ENCODE peak calls at places on chromosome 4, in eight cellular contexts. One of them, this sample, is unnamed.

GRCh38 chr4:73588613-73589012 is 31.6 kb downstream of the RASSF6 start:
- DNase-seq in fibroblast of the aortic adventitia: no peak
- DNase-seq in cardiac fibroblast: peak; percentile 26
- DNase-seq in brain microvascular endothelial cell: no peak
- DNase-seq in K562: no peak
- DNase-seq in lower leg skin: no peak
- DNase-seq in testis: no peak
- DNase-seq in tibial artery: no peak
- DNase-seq in this sample: no peak

GRCh38 chr4:73127839-73128448 is 58.4 kb upstream of the COX18 start:
- DNase-seq in cardiac fibroblast: peak; percentile 43
- DNase-seq in tibial artery: no peak
- DNase-seq in fibroblast of the aortic adventitia: no peak
- DNase-seq in testis: peak; percentile 23
- DNase-seq in K562: peak; percentile 16
- DNase-seq in lower leg skin: no peak
- DNase-seq in brain microvascular endothelial cell: peak; percentile 20
- DNase-seq in this sample: peak; percentile 62

GRCh38 chr4:25107827-25108516 is 52.3 kb downstream of the SEPSECS start:
- DNase-seq in K562: no peak
- DNase-seq in brain microvascular endothelial cell: no peak
- DNase-seq in testis: no peak
- DNase-seq in lower leg skin: no peak
- DNase-seq in tibial artery: no peak
- DNase-seq in fibroblast of the aortic adventitia: no peak
- DNase-seq in cardiac fibroblast: no peak
- DNase-seq in this sample: no peak

GRCh38 chr4:113740857-113741379 is 20.6 kb downstream of the CAMK2D start:
- DNase-seq in testis: no peak
- DNase-seq in fibroblast of the aortic adventitia: no peak
- DNase-seq in cardiac fibroblast: no peak
- DNase-seq in K562: no peak
- DNase-seq in lower leg skin: no peak
- DNase-seq in tibial artery: no peak
- DNase-seq in brain microvascular endothelial cell: no peak
- DNase-seq in this sample: no peak

GRCh38 chr4:133150643-133151300 is 1.7 kb downstream of the PCDH10 start:
- DNase-seq in fibroblast of the aortic adventitia: no peak
- DNase-seq in cardiac fibroblast: no peak
- DNase-seq in lower leg skin: no peak
- DNase-seq in tibial artery: peak; percentile 68
- DNase-seq in K562: no peak
- DNase-seq in brain microvascular endothelial cell: peak; percentile 20
- DNase-seq in testis: no peak
- DNase-seq in this sample: peak; percentile 14

GRCh38 chr4:150253965-150254364 is 175.7 kb downstream of the DCLK2 start:
- DNase-seq in testis: no peak
- DNase-seq in brain microvascular endothelial cell: no peak
- DNase-seq in cardiac fibroblast: no peak
- DNase-seq in K562: no peak
- DNase-seq in tibial artery: no peak
- DNase-seq in fibroblast of the aortic adventitia: no peak
- DNase-seq in lower leg skin: no peak
- DNase-seq in this sample: no peak

GRCh38 chr4:102252171-102252570 is 93.1 kb downstream of the SLC39A8 start:
- DNase-seq in K562: no peak
- DNase-seq in tibial artery: no peak
- DNase-seq in cardiac fibroblast: no peak
- DNase-seq in testis: no peak
- DNase-seq in lower leg skin: no peak
- DNase-seq in brain microvascular endothelial cell: no peak
- DNase-seq in fibroblast of the aortic adventitia: no peak
- DNase-seq in this sample: no peak

GRCh38 chr4:7156273-7157139 is 35.8 kb upstream of the SORCS2 start:
- DNase-seq in fibroblast of the aortic adventitia: peak; percentile 48
- DNase-seq in brain microvascular endothelial cell: peak; percentile 26
- DNase-seq in testis: peak; percentile 63
- DNase-seq in lower leg skin: no peak
- DNase-seq in K562: peak; percentile 30
- DNase-seq in tibial artery: peak; percentile 61
- DNase-seq in cardiac fibroblast: peak; percentile 35
- DNase-seq in this sample: peak; percentile 60

GRCh38 chr4:17009871-17010367 is 111.5 kb upstream of the LDB2 start:
- DNase-seq in fibroblast of the aortic adventitia: no peak
- DNase-seq in tibial artery: no peak
- DNase-seq in testis: no peak
- DNase-seq in lower leg skin: no peak
- DNase-seq in cardiac fibroblast: no peak
- DNase-seq in brain microvascular endothelial cell: no peak
- DNase-seq in K562: no peak
- DNase-seq in this sample: no peak

GRCh38 chr4:17013382-17014006 is 115.0 kb upstream of the LDB2 start:
- DNase-seq in tibial artery: no peak
- DNase-seq in lower leg skin: no peak
- DNase-seq in fibroblast of the aortic adventitia: peak; percentile 68
- DNase-seq in cardiac fibroblast: peak; percentile 46
- DNase-seq in brain microvascular endothelial cell: no peak
- DNase-seq in testis: no peak
- DNase-seq in K562: no peak
- DNase-seq in this sample: peak; percentile 48

DNA sequence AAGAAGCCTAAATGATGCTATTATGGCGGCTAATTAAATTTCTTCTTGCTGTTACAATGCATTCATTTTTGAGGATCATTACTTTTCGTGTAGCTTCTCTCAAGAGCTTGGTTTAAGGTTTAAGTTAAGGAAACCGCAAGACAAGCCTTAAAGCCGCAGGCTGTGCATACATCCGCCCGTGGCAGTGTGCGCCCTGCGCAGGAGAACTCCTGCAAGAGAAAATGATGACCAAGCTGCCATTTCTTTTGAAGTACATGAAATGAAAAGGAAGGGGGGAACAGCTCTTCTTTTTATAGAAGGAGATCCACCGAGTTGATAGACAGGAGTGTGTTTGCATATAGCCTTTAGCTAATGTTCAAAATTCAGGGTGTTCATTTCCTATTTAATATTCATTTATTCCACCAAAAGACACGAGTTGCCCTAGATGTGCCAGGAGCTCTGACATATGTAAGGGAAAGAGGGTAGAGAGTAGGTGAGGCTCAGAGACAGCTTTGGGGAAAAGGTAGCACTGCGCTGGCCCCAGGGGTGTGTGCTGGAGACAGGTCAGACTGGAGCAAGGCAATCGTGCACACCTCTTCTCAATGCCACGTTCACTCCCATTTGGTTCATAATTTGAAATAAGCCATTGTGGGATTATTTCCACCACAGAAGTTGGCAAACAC is 112.1 kb upstream of the LDB2 start:
- DNase-seq in K562: no peak
- DNase-seq in testis: no peak
- DNase-seq in fibroblast of the aortic adventitia: no peak
- DNase-seq in tibial artery: no peak
- DNase-seq in brain microvascular endothelial cell: no peak
- DNase-seq in cardiac fibroblast: no peak
- DNase-seq in lower leg skin: no peak
- DNase-seq in this sample: no peak
- H3K4me3 ChIP-seq in K562: no peak overlapping the region
- H3K4me3 ChIP-seq in testis: no peak overlapping the region
- H3K4me3 ChIP-seq in fibroblast of the aortic adventitia: no peak overlapping the region
- H3K4me3 ChIP-seq in tibial artery: no peak overlapping the region
- H3K4me3 ChIP-seq in brain microvascular endothelial cell: no peak overlapping the region
- H3K4me3 ChIP-seq in cardiac fibroblast: no peak overlapping the region
- H3K4me3 ChIP-seq in lower leg skin: no peak overlapping the region
- H3K4me3 ChIP-seq in this sample: no peak overlapping the region

GRCh38 chr4:46387956-46388355 is 2.0 kb downstream of the GABRA2 start:
- DNase-seq in K562: no peak
- DNase-seq in cardiac fibroblast: no peak
- DNase-seq in tibial artery: no peak
- DNase-seq in fibroblast of the aortic adventitia: no peak
- DNase-seq in lower leg skin: no peak
- DNase-seq in brain microvascular endothelial cell: no peak
- DNase-seq in testis: no peak
- DNase-seq in this sample: peak; percentile 6

GRCh38 chr4:46388860-46389259 is 1.1 kb downstream of the GABRA2 start:
- DNase-seq in fibroblast of the aortic adventitia: no peak
- DNase-seq in tibial artery: no peak
- DNase-seq in K562: no peak
- DNase-seq in testis: no peak
- DNase-seq in lower leg skin: no peak
- DNase-seq in brain microvascular endothelial cell: no peak
- DNase-seq in cardiac fibroblast: no peak
- DNase-seq in this sample: peak; percentile 16

GRCh38 chr4:46389301-46389761 is 597 bp downstream of the GABRA2 start:
- DNase-seq in tibial artery: no peak
- DNase-seq in K562: no peak
- DNase-seq in lower leg skin: no peak
- DNase-seq in brain microvascular endothelial cell: no peak
- DNase-seq in testis: peak; percentile 34
- DNase-seq in cardiac fibroblast: peak; percentile 8
- DNase-seq in fibroblast of the aortic adventitia: no peak
- DNase-seq in this sample: peak; percentile 39

GRCh38 chr4:46385235-46385634 is 4.7 kb downstream of the GABRA2 start:
- DNase-seq in K562: no peak
- DNase-seq in fibroblast of the aortic adventitia: no peak
- DNase-seq in tibial artery: no peak
- DNase-seq in testis: no peak
- DNase-seq in lower leg skin: no peak
- DNase-seq in brain microvascular endothelial cell: no peak
- DNase-seq in cardiac fibroblast: no peak
- DNase-seq in this sample: no peak

GRCh38 chr4:46386570-46386969 is 3.4 kb downstream of the GABRA2 start:
- DNase-seq in K562: peak; percentile 23
- DNase-seq in tibial artery: no peak
- DNase-seq in cardiac fibroblast: no peak
- DNase-seq in testis: no peak
- DNase-seq in fibroblast of the aortic adventitia: no peak
- DNase-seq in brain microvascular endothelial cell: no peak
- DNase-seq in lower leg skin: no peak
- DNase-seq in this sample: peak; percentile 58
- TF ChIP-seq CTCF in K562: no peak
- TF ChIP-seq CTCF in tibial artery: no peak
- TF ChIP-seq CTCF in cardiac fibroblast: no peak
- TF ChIP-seq CTCF in testis: no peak
- TF ChIP-seq CTCF in fibroblast of the aortic adventitia: no peak
- TF ChIP-seq CTCF in brain microvascular endothelial cell: peak; percentile 11
- TF ChIP-seq CTCF in lower leg skin: no peak
- TF ChIP-seq CTCF in this sample: peak; percentile 46

DNA sequence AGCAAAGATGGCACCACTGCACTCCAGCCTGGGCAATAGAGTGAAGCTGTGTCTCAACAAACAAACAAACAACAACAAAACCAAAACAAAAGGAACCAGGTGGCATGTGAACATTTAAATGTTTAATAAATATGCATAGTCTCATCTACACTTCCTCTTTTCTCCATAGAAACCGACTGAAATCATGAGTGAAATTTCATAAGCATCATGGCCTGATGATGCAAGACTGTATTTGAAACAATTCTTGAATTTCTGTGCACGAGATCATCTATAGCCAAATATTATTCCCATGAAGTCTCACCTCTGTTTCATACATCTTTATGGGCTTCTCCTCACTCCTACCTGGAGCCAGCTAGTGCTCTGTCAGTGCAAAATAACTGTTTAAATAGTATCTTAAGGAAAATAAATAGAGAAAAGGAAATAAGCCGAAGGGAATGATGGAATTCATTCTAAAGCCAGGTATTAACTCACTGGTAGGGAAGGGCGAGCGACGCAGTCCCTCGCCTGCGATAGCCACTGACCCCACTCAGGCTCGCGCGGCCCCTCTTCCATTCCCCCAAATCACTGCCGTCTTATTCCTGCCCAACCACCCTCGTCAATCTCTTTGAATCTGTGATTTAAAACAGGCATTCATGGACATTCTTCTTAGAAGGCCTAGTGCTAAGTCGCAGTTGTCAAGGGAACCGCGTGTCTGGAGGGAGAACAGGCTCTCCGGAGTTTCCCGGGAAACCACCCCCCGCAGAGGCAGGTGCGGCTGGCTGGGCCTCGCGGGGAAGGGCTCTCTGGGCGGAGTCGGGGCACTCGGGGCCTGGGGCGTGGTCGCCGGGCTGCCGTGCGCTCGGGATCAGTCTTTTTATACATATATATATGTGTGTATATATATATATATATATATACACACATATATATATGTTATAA is 52.4 kb upstream of the TRIM2 start:
- DNase-seq in tibial artery: no peak
- DNase-seq in brain microvascular endothelial cell: peak; percentile 55
- DNase-seq in K562: no peak
- DNase-seq in cardiac fibroblast: peak; percentile 34
- DNase-seq in testis: peak; percentile 58
- DNase-seq in fibroblast of the aortic adventitia: peak; percentile 43
- DNase-seq in lower leg skin: no peak
- DNase-seq in this sample: peak; percentile 79
- H3K4me3 ChIP-seq in tibial artery: peak overlapping the region; percentile 57
- H3K4me3 ChIP-seq in brain microvascular endothelial cell: no peak overlapping the region
- H3K4me3 ChIP-seq in K562: no peak overlapping the region
- H3K4me3 ChIP-seq in cardiac fibroblast: no peak overlapping the region
- H3K4me3 ChIP-seq in testis: peak overlapping the region; percentile 60
- H3K4me3 ChIP-seq in fibroblast of the aortic adventitia: no peak overlapping the region
- H3K4me3 ChIP-seq in lower leg skin: no peak overlapping the region
- H3K4me3 ChIP-seq in this sample: no peak overlapping the region

GRCh38 chr4:77629885-77630284 is 24.3 kb downstream of the CXCL13 start:
- DNase-seq in brain microvascular endothelial cell: no peak
- DNase-seq in K562: no peak
- DNase-seq in fibroblast of the aortic adventitia: no peak
- DNase-seq in testis: no peak
- DNase-seq in cardiac fibroblast: no peak
- DNase-seq in tibial artery: no peak
- DNase-seq in lower leg skin: no peak
- DNase-seq in this sample: no peak

GRCh38 chr4:77631276-77631675 is 25.7 kb downstream of the CXCL13 start:
- DNase-seq in fibroblast of the aortic adventitia: no peak
- DNase-seq in cardiac fibroblast: no peak
- DNase-seq in lower leg skin: no peak
- DNase-seq in testis: no peak
- DNase-seq in tibial artery: no peak
- DNase-seq in K562: no peak
- DNase-seq in brain microvascular endothelial cell: no peak
- DNase-seq in this sample: no peak

GRCh38 chr4:77634132-77634785 is 28.6 kb downstream of the CXCL13 start:
- DNase-seq in tibial artery: no peak
- DNase-seq in lower leg skin: no peak
- DNase-seq in testis: no peak
- DNase-seq in cardiac fibroblast: no peak
- DNase-seq in K562: no peak
- DNase-seq in brain microvascular endothelial cell: no peak
- DNase-seq in fibroblast of the aortic adventitia: no peak
- DNase-seq in this sample: no peak

GRCh38 chr4:77636902-77637301 is 31.3 kb downstream of the CXCL13 start:
- DNase-seq in tibial artery: no peak
- DNase-seq in cardiac fibroblast: peak; percentile 94
- DNase-seq in brain microvascular endothelial cell: peak; percentile 93
- DNase-seq in lower leg skin: no peak
- DNase-seq in fibroblast of the aortic adventitia: peak; percentile 83
- DNase-seq in testis: no peak
- DNase-seq in K562: peak; percentile 51
- DNase-seq in this sample: peak; percentile 86

DNA sequence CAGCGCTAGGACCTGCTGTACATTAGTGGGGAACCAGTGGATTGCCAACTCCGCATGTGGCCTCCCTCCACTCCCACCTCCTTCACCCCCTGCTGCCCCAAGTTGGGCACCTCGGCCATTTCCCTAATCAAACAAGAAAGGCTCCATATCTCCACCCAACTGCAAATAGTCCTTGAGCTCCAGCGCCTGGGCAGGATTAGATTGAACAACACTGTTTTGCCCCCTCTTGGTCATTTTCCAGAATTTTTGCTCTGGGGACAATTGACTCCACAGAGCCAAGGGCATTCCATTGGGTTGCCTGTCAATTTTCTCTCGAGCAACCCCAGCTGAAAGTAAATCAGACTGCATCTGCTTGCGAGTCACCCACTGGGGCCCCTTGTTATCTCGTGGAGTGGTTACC is 29.6 kb downstream of the CXCL13 start:
- DNase-seq in testis: no peak
- DNase-seq in fibroblast of the aortic adventitia: no peak
- DNase-seq in tibial artery: no peak
- DNase-seq in brain microvascular endothelial cell: no peak
- DNase-seq in cardiac fibroblast: no peak
- DNase-seq in lower leg skin: no peak
- DNase-seq in K562: no peak
- DNase-seq in this sample: no peak
- TF ChIP-seq CTCF in testis: no peak
- TF ChIP-seq CTCF in fibroblast of the aortic adventitia: no peak
- TF ChIP-seq CTCF in tibial artery: no peak
- TF ChIP-seq CTCF in brain microvascular endothelial cell: no peak
- TF ChIP-seq CTCF in cardiac fibroblast: no peak
- TF ChIP-seq CTCF in lower leg skin: no peak
- TF ChIP-seq CTCF in K562: no peak
- TF ChIP-seq CTCF in this sample: no peak

This sample was measured in choroid plexus epithelial cell.